ENCODE peak calls at places on chromosomes 3 and 15, in six cellular contexts. B, K, M, E, P and G are unnamed samples.

GRCh38 chr3:150760431-150761200 is 2.4 kb downstream of the SIAH2 start:
- DNase-seq in B (peak), K (no peak), M (no peak), E (no peak), P (peak), G (no peak)

GRCh38 chr3:123027292-123028232 is at the start of gene SEMA5B:
- DNase-seq in B (peak), K (peak), M (peak), E (no peak), P (no peak), G (peak)

GRCh38 chr3:56825579-56826438 is 24.1 kb upstream of the ARHGEF3 start:
- DNase-seq in B (no peak), K (peak), M (no peak), E (no peak), P (peak), G (peak)

GRCh38 chr3:21216598-21216997 is 534.4 kb downstream of the ZNF385D start:
- DNase-seq in B (no peak), K (no peak), M (no peak), E (no peak), P (no peak), G (no peak)

GRCh38 chr15:48966595-48967301 is 3.0 kb upstream of the SHC4 start:
- DNase-seq in B (peak), K (no peak), M (no peak), E (no peak), P (no peak), G (no peak)

GRCh38 chr3:45817788-45818523 is 21.6 kb upstream of the SLC6A20 start:
- DNase-seq in B (no peak), K (peak), M (no peak), E (peak), P (no peak), G (peak)

GRCh38 chr3:138051946-138052802 is 42.2 kb downstream of the CLDN18 start:
- DNase-seq in B (peak), K (peak), M (no peak), E (no peak), P (peak), G (no peak)

GRCh38 chr3:128322030-128323022 is 144.4 kb downstream of the DNAJB8 start:
- DNase-seq in B (peak), K (peak), M (no peak), E (no peak), P (peak), G (peak)

GRCh38 chr3:57004154-57004730 is 56.2 kb upstream of the SPATA12 start:
- DNase-seq in B (no peak), K (no peak), M (no peak), E (peak), P (no peak), G (no peak)

GRCh38 chr15:71599404-71600225 is 210.7 kb upstream of the NR2E3 start:
- DNase-seq in B (no peak), K (no peak), M (no peak), E (no peak), P (peak), G (peak)

GRCh38 chr3:15217011-15217671 is 11.1 kb downstream of the CAPN7 start:
- DNase-seq in B (no peak), K (no peak), M (no peak), E (no peak), P (no peak), G (no peak)

GRCh38 chr3:47991341-47991740 is 24.9 kb downstream of the MAP4 start:
- DNase-seq in B (no peak), K (no peak), M (no peak), E (no peak), P (no peak), G (no peak)

GRCh38 chr15:50883903-50884302 is 24.6 kb upstream of the AP4E1 start:
- DNase-seq in B (peak), K (no peak), M (no peak), E (no peak), P (no peak), G (no peak)

GRCh38 chr3:155753038-155753647 is 8.3 kb upstream of the PLCH1 start:
- DNase-seq in B (no peak), K (no peak), M (no peak), E (no peak), P (no peak), G (no peak)

GRCh38 chr3:184196536-184196935 is 10.5 kb downstream of the ABCF3 start:
- DNase-seq in B (no peak), K (no peak), M (no peak), E (no peak), P (peak), G (no peak)

GRCh38 chr3:31813197-31813596 is 167.9 kb downstream of the OSBPL10 start:
- DNase-seq in B (no peak), K (no peak), M (no peak), E (no peak), P (no peak), G (no peak)